ENCODE peak calls at places on chromosomes 13 and 19, in six cellular contexts. O is neuronal stem cell, E is IMR-90, M is mesenchymal stem cell, F is H1, W is trophoblast cell. U is an unnamed sample. For H3K27me3, the result is how much of the 10 kb centered on the place peaks cover.

GRCh38 chr13:19838726-19839342 is 24.6 kb downstream of the ZMYM5 start:
- DNase-seq in M (no peak), O (no peak), W (no peak), E (peak), F (no peak), U (no peak)

GRCh38 chr13:21031594-21031993 is 29.8 kb downstream of the LATS2 start:
- DNase-seq in M (no peak), W (no peak), O (no peak), E (no peak), F (no peak), U (no peak)

GRCh38 chr19:47187797-47188196 is 43.2 kb downstream of the BBC3 start:
- DNase-seq in E (no peak), W (no peak), F (no peak), M (no peak), O (no peak), U (no peak)

GRCh38 chr13:28621439-28621838 is 37.5 kb upstream of the POMP start:
- DNase-seq in F (no peak), O (no peak), W (peak), E (no peak), M (no peak), U (no peak)

GRCh38 chr19:16860118-16860517 is 28.7 kb upstream of the F2RL3 start:
- DNase-seq in O (no peak), M (no peak), W (no peak), F (no peak), E (no peak), U (no peak)

GRCh38 chr13:58712191-58712590 is 1080.6 kb downstream of the PCDH17 start:
- DNase-seq in O (peak), W (no peak), F (peak), E (no peak), M (no peak), U (peak)

GRCh38 chr13:25683056-25683455 is 311.3 kb downstream of the ATP8A2 start:
- DNase-seq in F (no peak), O (no peak), W (no peak), M (no peak), E (no peak), U (no peak)

GRCh38 chr13:28582225-28582891 is 76.6 kb upstream of the POMP start:
- DNase-seq in O (no peak), M (peak), F (no peak), E (peak), W (no peak), U (no peak)

GRCh38 chr13:23289917-23290357 is 109.2 kb downstream of the SGCG start:
- DNase-seq in F (no peak), E (peak), W (no peak), O (no peak), M (no peak), U (no peak)

GRCh38 chr19:43575955-43576451 is 402 bp downstream of the PINLYP start:
- DNase-seq in W (peak), F (no peak), M (no peak), O (no peak), E (no peak), U (peak)

GRCh38 chr13:44873486-44873885 is 115.8 kb downstream of the NUFIP1 start:
- DNase-seq in W (no peak), E (no peak), F (no peak), O (no peak), M (no peak), U (no peak)

GRCh38 chr13:99459101-99459500 is 42.2 kb upstream of the TM9SF2 start:
- DNase-seq in M (no peak), O (no peak), E (no peak), W (no peak), F (no peak), U (no peak)

GRCh38 chr19:14112051-14112808 is 5.3 kb downstream of the PRKACA start:
- DNase-seq in O (no peak), E (no peak), M (no peak), F (no peak), W (no peak), U (no peak)

GRCh38 chr19:13995878-13996765 is 10.0 kb downstream of the RFX1 start:
- DNase-seq in F (no peak), E (no peak), W (no peak), O (no peak), M (no peak), U (no peak)

GRCh38 chr13:67408823-67409222 is 178.7 kb upstream of the PCDH9 start:
- DNase-seq in O (no peak), F (no peak), W (no peak), M (peak), E (no peak), U (no peak)

GRCh38 chr19:51440846-51441409 is 17.3 kb downstream of the SIGLEC8 start:
- DNase-seq in M (no peak), O (no peak), E (no peak), W (no peak), F (no peak), U (no peak)

GRCh38 chr13:39397866-39398265 is 205.1 kb downstream of the LHFPL6 start:
- DNase-seq in O (no peak), W (no peak), M (no peak), F (no peak), E (no peak), U (no peak)

GRCh38 chr13:95552539-95553270 is at the start of gene CLDN10:
- DNase-seq in E (no peak), F (peak), O (peak), M (no peak), W (peak), U (peak)

GRCh38 chr13:113061271-113061625 is 44.3 kb upstream of the F7 start:
- DNase-seq in E (no peak), W (no peak), O (no peak), M (no peak), F (no peak), U (no peak)

GRCh38 chr13:101453784-101454201 is 1.3 kb downstream of the ITGBL1 start:
- DNase-seq in E (no peak), F (no peak), O (no peak), M (no peak), W (peak), U (peak)

GRCh38 chr19:53642381-53643099 is 10.7 kb downstream of the DPRX start:
- DNase-seq in O (no peak), W (no peak), F (no peak), E (no peak), M (no peak), U (no peak)

GRCh38 chr13:28574617-28575142 is 79.8 kb upstream of the FLT1 start:
- DNase-seq in E (peak), F (no peak), O (no peak), M (peak), W (peak), U (no peak)

GRCh38 chr19:13103585-13103923 is 896 bp upstream of the LYL1 start:
- DNase-seq in E (no peak), W (no peak), M (no peak), F (no peak), O (no peak), U (peak)

GRCh38 chr19:11251217-11251616 is 11.1 kb downstream of the DOCK6 start:
- DNase-seq in M (no peak), O (no peak), F (no peak), E (no peak), W (no peak), U (no peak)

GRCh38 chr19:17777840-17778620 is 16.9 kb upstream of the B3GNT3 start:
- DNase-seq in E (peak), M (peak), O (peak), W (peak), F (peak), U (peak)

GRCh38 chr19:11361037-11361770 is 6.0 kb downstream of the PLPPR2 start:
- DNase-seq in F (no peak), W (peak), M (no peak), E (no peak), O (peak), U (peak)

GRCh38 chr13:27271572-27272096 is 1.0 kb downstream of the RASL11A start:
- DNase-seq in E (no peak), M (no peak), O (no peak), W (no peak), F (no peak), U (no peak)

GRCh38 chr13:113404723-113405471 is 41.0 kb upstream of the GRTP1 start:
- DNase-seq in W (no peak), O (no peak), E (no peak), F (no peak), M (no peak), U (peak)

GRCh38 chr13:35979378-35979911 is 151.7 kb downstream of the DCLK1 start:
- DNase-seq in M (peak), W (peak), O (no peak), E (peak), F (no peak), U (no peak)

GRCh38 chr13:46154136-46154854 is 27.7 kb downstream of the LCP1 start:
- DNase-seq in O (no peak), M (no peak), F (no peak), E (no peak), W (no peak), U (no peak)

GRCh38 chr19:42355896-42356295 is 30.5 kb downstream of the MEGF8 start:
- DNase-seq in O (no peak), W (no peak), M (no peak), E (no peak), F (no peak), U (no peak)

GRCh38 chr19:15304140-15304705 is 28.1 kb downstream of the BRD4 start:
- DNase-seq in O (no peak), M (peak), F (no peak), W (no peak), E (no peak), U (no peak)

GRCh38 chr13:51153527-51153926 is 42.5 kb upstream of the C13orf42 start:
- DNase-seq in W (peak), M (no peak), F (no peak), O (no peak), E (no peak), U (peak)

GRCh38 chr13:113970810-113971470 is 2.9 kb downstream of the C13orf46 start:
- DNase-seq in W (no peak), M (no peak), O (no peak), F (no peak), E (peak), U (no peak)

GRCh38 chr19:5452594-5453565 is 2.3 kb upstream of the ZNRF4 start:
- DNase-seq in O (no peak), W (peak), F (no peak), M (peak), E (peak), U (no peak)

GRCh38 chr13:45194081-45194939 is 6.5 kb downstream of the KCTD4 start:
- DNase-seq in W (peak), M (no peak), O (no peak), F (peak), E (peak), U (peak)

GRCh38 chr13:44894001-44894770 is 95.1 kb downstream of the NUFIP1 start:
- DNase-seq in F (no peak), M (no peak), W (peak), E (no peak), O (no peak), U (no peak)

GRCh38 chr13:48194392-48194754 is 38.6 kb upstream of the ITM2B start:
- DNase-seq in M (no peak), W (peak), E (no peak), F (no peak), O (no peak), U (no peak)

GRCh38 chr19:10751109-10751972 is 33.5 kb downstream of the DNM2 start:
- DNase-seq in M (peak), E (no peak), O (no peak), W (peak), F (no peak), U (no peak)

GRCh38 chr13:90047600-90047999 is 1299.9 kb upstream of the MIR17HG start:
- DNase-seq in O (no peak), M (no peak), E (no peak), F (no peak), W (no peak), U (no peak)
- H3K14ac ChIP-seq in O (no peak), M (no peak), E (no peak), F (no peak), W (no peak), U (no peak)

DNA sequence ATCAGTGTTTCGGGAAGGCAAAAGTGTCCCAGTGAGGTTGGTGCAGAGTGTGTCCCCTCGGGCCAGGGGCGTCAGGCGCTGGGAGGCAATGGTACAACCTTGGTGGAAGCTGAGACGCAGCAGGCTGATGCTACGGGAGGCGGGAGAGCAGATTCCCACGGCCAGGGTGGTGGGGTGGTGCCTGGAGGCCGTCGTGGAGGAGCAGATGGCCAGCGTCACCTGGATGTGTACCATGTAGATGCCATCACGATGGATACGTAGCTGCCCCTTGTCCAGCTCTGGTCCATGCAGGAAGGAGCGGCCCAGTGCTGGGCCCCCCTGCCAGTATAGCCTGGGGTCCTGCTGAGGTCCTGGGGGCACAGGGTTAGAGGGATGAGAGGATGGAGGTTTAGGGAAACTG is 4.9 kb downstream of the CD70 start:
- DNase-seq in F (no peak), O (no peak), M (no peak), E (no peak), W (no peak), U (no peak)
- H3K27me3 ChIP-seq in F (under half), O (half or more), M (under half), E (under half), W (under half), U (under half)

DNA sequence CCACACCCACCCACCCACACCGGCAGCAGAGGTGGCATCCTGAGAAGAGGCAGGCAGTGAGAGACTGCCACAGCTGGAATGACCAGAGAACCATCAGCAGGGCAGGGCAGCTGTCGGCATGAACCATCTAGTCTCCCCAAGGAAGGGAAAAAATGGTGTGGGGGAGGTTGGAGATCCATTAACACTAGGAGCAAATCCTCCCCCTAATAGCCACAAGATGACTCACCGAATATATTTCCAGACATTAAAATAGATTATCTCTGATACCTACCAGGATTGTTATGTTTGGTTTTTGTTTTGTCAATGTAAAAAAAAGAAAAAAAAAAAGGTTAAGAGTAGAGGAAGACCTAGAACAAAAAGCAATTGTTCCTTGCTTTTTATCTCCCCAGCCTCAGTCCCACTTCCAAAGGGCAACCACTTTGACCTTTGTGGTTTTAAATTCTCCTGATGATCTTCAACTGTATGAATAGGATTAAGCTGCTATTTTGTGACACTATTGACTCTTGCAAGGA is 34.2 kb downstream of the THSD1 start:
- DNase-seq in W (no peak), E (peak), O (peak), F (no peak), M (peak), U (no peak)
- H3K4ac ChIP-seq in W (no peak), E (no peak), O (no peak), F (no peak), M (no peak), U (no peak)

DNA sequence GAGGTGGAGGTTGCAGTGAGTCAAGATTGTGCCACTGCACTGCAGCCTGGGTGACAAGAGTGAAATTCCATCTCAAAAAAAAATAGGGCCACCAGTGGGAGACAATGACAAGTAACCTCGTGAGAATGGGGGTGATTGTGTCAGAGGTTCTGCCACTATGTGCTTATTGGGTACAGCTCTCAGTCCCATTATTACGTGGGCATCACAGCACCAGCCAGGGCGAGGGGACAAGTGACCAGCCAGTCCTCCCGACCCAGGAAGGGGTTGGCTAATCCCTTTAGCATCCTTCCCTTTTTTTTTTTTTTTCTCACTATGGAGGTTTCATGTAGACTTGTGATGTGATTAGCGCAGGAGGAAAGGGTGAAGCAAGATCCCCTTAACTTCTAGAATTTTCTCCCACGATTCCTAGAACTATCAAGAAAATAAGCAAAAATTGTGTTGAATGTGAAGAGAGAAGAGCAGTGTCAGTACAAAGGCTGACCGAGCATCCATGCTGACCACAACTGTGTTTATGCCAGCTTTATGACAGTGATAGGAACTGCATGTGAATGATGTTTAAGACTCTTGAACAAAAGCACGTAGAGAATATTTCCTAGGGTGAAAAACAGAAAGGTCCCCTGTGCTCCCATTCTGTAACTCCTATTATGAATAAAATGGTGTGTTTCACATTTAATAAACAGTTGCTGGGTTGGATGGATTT is 50.0 kb downstream of the ALOX5AP start:
- DNase-seq in F (no peak), M (no peak), E (peak), O (no peak), W (no peak), U (no peak)
- H3K14ac ChIP-seq in F (no peak), M (no peak), E (no peak), O (no peak), W (no peak), U (no peak)

GRCh38 chr19:30679286-30679685 is 307.1 kb downstream of the ZNF536 start:
- DNase-seq in F (no peak), O (no peak), E (no peak), M (no peak), W (no peak), U (no peak)

GRCh38 chr19:30677702-30678101 is 305.5 kb downstream of the ZNF536 start:
- DNase-seq in W (no peak), M (no peak), O (no peak), F (no peak), E (no peak), U (no peak)

GRCh38 chr19:30678168-30678567 is 306.0 kb downstream of the ZNF536 start:
- DNase-seq in O (no peak), M (no peak), F (no peak), E (no peak), W (no peak), U (no peak)

GRCh38 chr19:30675086-30675485 is 302.9 kb downstream of the ZNF536 start:
- DNase-seq in O (no peak), M (no peak), F (no peak), W (no peak), E (no peak), U (no peak)

GRCh38 chr19:30676990-30677679 is 305.0 kb downstream of the ZNF536 start:
- DNase-seq in O (no peak), W (no peak), F (no peak), E (no peak), M (no peak), U (no peak)
- H3K27me3 ChIP-seq in O (under half), W (under half), F (under half), E (under half), M (under half), U (under half)

GRCh38 chr13:110714798-110715394 is 1.4 kb downstream of the ING1 start:
- DNase-seq in O (peak), W (peak), E (peak), F (no peak), M (no peak), U (peak)

GRCh38 chr13:110712849-110713641 is 455 bp upstream of the ING1 start:
- DNase-seq in W (peak), E (peak), M (peak), F (peak), O (peak), U (peak)

GRCh38 chr13:110713981-110714797 is 689 bp downstream of the ING1 start:
- DNase-seq in W (peak), O (peak), F (no peak), M (peak), E (peak), U (peak)

GRCh38 chr13:110712081-110712848 is 1.2 kb upstream of the ING1 start:
- DNase-seq in F (no peak), W (peak), M (peak), E (peak), O (peak), U (peak)

DNA sequence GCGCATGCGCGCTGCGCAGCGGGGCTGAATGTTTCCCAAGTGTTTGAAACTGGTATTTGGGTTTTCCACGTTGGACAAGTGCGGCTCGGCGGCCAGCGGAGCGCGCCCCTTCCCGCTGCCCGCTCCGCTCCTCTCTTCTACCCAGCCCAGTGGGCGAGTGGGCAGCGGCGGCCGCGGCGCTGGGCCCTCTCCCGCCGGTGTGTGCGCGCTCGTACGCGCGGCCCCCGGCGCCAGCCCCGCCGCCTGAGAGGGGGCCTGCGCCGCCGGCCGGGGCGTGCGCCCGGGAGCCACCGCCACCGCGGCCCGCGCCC is at the start of gene ING1:
- DNase-seq in O (no peak), E (no peak), W (no peak), M (no peak), F (no peak), U (no peak)
- H3K4ac ChIP-seq in O (peak), E (peak), W (peak), M (peak), F (peak), U (no peak)

U was measured in H9.